ENCODE peak calls at places on chromosomes 4 and X, in ten cellular contexts. X is NCI-H345; Z is naive B cell; I is stimulated activated CD8-positive, alpha-beta memory T cell treated with anti-CD3 and anti-CD28 coated beads, Interleukin-15, amount 100 ng/mL, for 4 hours; W is M059J; V is osteocyte; G is hippocampal formation; D is GM12878; K is GM13977; A is bronchial epithelial cell. O is an unnamed sample.

GRCh38 chr4:159366966-159367365 is 264.1 kb downstream of the RAPGEF2 start:
- DNase-seq in D (no peak), I (no peak), V (no peak), X (no peak), G (no peak), A (peak), Z (no peak), K (no peak), W (peak), O (no peak)

GRCh38 chrX:27446423-27446822 is 16.7 kb downstream of the PPP4R3C start:
- DNase-seq in X (no peak), K (no peak), A (no peak), D (no peak), I (no peak), V (no peak), G (no peak), W (no peak), Z (no peak), O (no peak)

GRCh38 chr4:159484861-159485260 is 382.0 kb downstream of the RAPGEF2 start:
- DNase-seq in X (no peak), A (peak), I (no peak), W (no peak), Z (no peak), D (no peak), K (no peak), G (no peak), V (no peak), O (no peak)

GRCh38 chr4:102535398-102536082 is 34.4 kb downstream of the NFKB1 start:
- DNase-seq in V (no peak), I (no peak), G (no peak), W (peak), X (no peak), K (peak), Z (no peak), D (no peak), A (peak), O (no peak)

GRCh38 chr4:70734971-70735370 is 13.2 kb downstream of the RUFY3 start:
- DNase-seq in V (no peak), D (no peak), W (peak), X (no peak), G (no peak), Z (no peak), A (no peak), I (no peak), K (no peak), O (no peak)

GRCh38 chrX:145213504-145213903 is 33.8 kb upstream of the SPANXN1 start:
- DNase-seq in I (no peak), D (no peak), X (no peak), V (no peak), G (no peak), Z (no peak), W (peak), A (peak), K (no peak), O (no peak)

GRCh38 chr4:20044936-20045335 is 206.8 kb upstream of the SLIT2 start:
- DNase-seq in X (no peak), D (no peak), A (no peak), V (no peak), W (no peak), Z (no peak), K (no peak), I (no peak), G (no peak), O (no peak)

GRCh38 chrX:133402830-133403625 is 12.3 kb downstream of the GPC4 start:
- DNase-seq in K (no peak), W (no peak), I (no peak), Z (no peak), A (no peak), X (no peak), V (no peak), D (no peak), G (no peak), O (no peak)

GRCh38 chrX:104707042-104707441 is 141.0 kb downstream of the IL1RAPL2 start:
- DNase-seq in K (no peak), W (no peak), V (no peak), A (no peak), D (no peak), X (no peak), Z (no peak), I (no peak), G (no peak), O (no peak)

GRCh38 chr4:189117426-189117825 is 823.2 kb upstream of the FRG1 start:
- DNase-seq in D (no peak), K (no peak), I (no peak), V (no peak), Z (no peak), X (no peak), A (peak), G (no peak), W (peak), O (no peak)

GRCh38 chr4:149031399-149031798 is 589.2 kb upstream of the NR3C2 start:
- DNase-seq in V (no peak), A (peak), Z (peak), D (no peak), G (no peak), I (no peak), X (no peak), W (peak), K (no peak), O (no peak)